ENCODE peak calls at places on chromosomes 16 and 17, in nine cellular contexts. Y is MM.1S; S is Peyer's patch; I is upper lobe of right lung; G is IMR-90; X is trophoblast cell; N is PC-3; U is CD8-positive, alpha-beta T cell; C is BE2C. J is an unnamed sample.

GRCh38 chr16:70380205-70380918 is 33.7 kb downstream of the DDX19A start:
- DNase-seq in Y (peak; percentile 77), S (peak; percentile 54), I (peak; percentile 80), G (peak; percentile 82), X (peak; percentile 92), N (peak; percentile 81), U (peak; percentile 21), C (peak; percentile 51), J (peak; percentile 50)

GRCh38 chr17:7886227-7887037 is 2.2 kb upstream of the CHD3 start:
- DNase-seq in Y (no peak), S (peak; percentile 38), I (no peak), G (peak; percentile 7), X (no peak), N (peak; percentile 25), U (peak; percentile 44), C (peak; percentile 20), J (peak; percentile 53)

GRCh38 chr17:59329558-59330313 is 1.7 kb upstream of the YPEL2 start:
- DNase-seq in Y (peak; percentile 72), S (peak; percentile 61), I (peak; percentile 70), G (peak; percentile 75), X (peak; percentile 85), N (peak; percentile 78), U (no peak), C (peak; percentile 68), J (peak; percentile 56)

GRCh38 chr17:48548687-48549621 is 4.0 kb upstream of the HOXB2 start:
- DNase-seq in Y (no peak), S (no peak), I (no peak), G (peak; percentile 29), X (no peak), N (no peak), U (no peak), C (no peak), J (no peak)

GRCh38 chr16:12259258-12259657 is 282.7 kb downstream of the SNX29 start:
- DNase-seq in Y (no peak), S (no peak), I (no peak), G (no peak), X (no peak), N (no peak), U (no peak), C (no peak), J (no peak)

GRCh38 chr16:3364774-3365427 is 9.2 kb downstream of the OR2C1 start:
- DNase-seq in Y (peak; percentile 93), S (peak; percentile 70), I (peak; percentile 92), G (peak; percentile 95), X (peak; percentile 80), N (peak; percentile 90), U (peak; percentile 68), C (peak; percentile 98), J (peak; percentile 91)

GRCh38 chr17:65035191-65035590 is 21.3 kb downstream of the GNA13 start:
- DNase-seq in Y (no peak), S (no peak), I (no peak), G (no peak), X (no peak), N (no peak), U (no peak), C (no peak), J (no peak)

GRCh38 chr16:57781741-57782606 is 20.3 kb downstream of the KIFC3 start:
- DNase-seq in Y (no peak), S (no peak), I (no peak), G (peak; percentile 43), X (no peak), N (no peak), U (no peak), C (no peak), J (no peak)

GRCh38 chr16:27322858-27323780 is 9.3 kb downstream of the IL4R start:
- DNase-seq in Y (no peak), S (no peak), I (no peak), G (no peak), X (peak; percentile 93), N (peak; percentile 80), U (no peak), C (no peak), J (peak; percentile 77)
- H3K4me1 ChIP-seq in Y (no peaks in the 10 kb centered on the region), S (peaks cover 5% of the 10 kb centered on the region), I (peaks cover 92% of the 10 kb centered on the region), G (peaks cover 31% of the 10 kb centered on the region), X (peaks cover 40% of the 10 kb centered on the region), N (peaks cover 63% of the 10 kb centered on the region), U (peaks cover 70% of the 10 kb centered on the region), C (no peaks in the 10 kb centered on the region), J (peaks cover 71% of the 10 kb centered on the region)

GRCh38 chr16:50276128-50276444 is 9.7 kb downstream of the ADCY7 start:
- DNase-seq in Y (no peak), S (no peak), I (peak; percentile 55), G (no peak), X (no peak), N (no peak), U (no peak), C (peak; percentile 4), J (no peak)

GRCh38 chr16:50278251-50278650 is 11.9 kb downstream of the ADCY7 start:
- DNase-seq in Y (no peak), S (no peak), I (no peak), G (no peak), X (no peak), N (no peak), U (no peak), C (no peak), J (no peak)

GRCh38 chr16:50274771-50275415 is 8.5 kb downstream of the ADCY7 start:
- DNase-seq in Y (peak; percentile 46), S (no peak), I (peak; percentile 41), G (no peak), X (no peak), N (no peak), U (no peak), C (peak; percentile 4), J (peak; percentile 47)

GRCh38 chr16:50275428-50276127 is 9.2 kb downstream of the ADCY7 start:
- DNase-seq in Y (peak; percentile 24), S (no peak), I (peak; percentile 30), G (no peak), X (no peak), N (no peak), U (no peak), C (no peak), J (no peak)

DNA sequence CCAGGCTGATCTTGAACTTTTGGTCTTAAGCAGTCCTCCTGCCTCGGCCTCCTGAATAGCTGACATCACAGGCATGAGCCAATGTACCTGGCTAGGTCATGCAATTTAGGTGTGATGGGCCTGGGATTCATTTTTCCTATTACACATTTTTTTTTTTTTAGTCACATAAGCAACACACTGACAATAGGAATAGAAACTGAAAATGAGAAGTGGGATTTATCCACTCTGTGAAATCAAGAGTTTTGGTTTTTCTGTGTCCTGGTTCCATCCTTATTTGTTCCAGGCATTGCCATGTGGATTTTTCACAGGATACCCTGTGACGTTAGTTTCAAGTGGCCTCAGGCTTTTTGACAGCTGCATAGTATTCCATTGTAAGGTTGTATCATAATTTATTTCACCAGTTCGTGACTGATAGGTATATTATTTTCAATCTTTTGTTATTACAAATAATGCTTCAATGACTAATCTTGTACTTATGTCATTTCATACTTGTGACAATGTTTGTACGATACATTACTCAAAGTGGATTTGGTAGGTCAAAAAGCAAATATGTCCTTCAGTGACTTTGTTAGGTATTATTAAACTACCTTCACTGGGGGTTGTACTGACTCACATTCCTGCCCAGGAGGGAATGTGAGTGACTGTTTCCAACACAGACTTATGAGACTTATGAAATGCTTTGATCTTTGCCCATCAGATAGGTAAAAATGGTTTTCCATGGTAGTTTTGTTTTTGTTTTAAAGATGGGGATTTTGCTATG is 10.6 kb downstream of the ADCY7 start:
- DNase-seq in Y (no peak), S (no peak), I (no peak), G (no peak), X (peak; percentile 53), N (peak; percentile 77), U (no peak), C (no peak), J (no peak)
- H3K4me1 ChIP-seq in Y (peaks cover 50% of the 10 kb centered on the region), S (no peaks in the 10 kb centered on the region), I (peaks cover 14% of the 10 kb centered on the region), G (no peaks in the 10 kb centered on the region), X (peaks cover 4% of the 10 kb centered on the region), N (no peaks in the 10 kb centered on the region), U (peaks cover 97% of the 10 kb centered on the region), C (no peaks in the 10 kb centered on the region), J (peaks cover 21% of the 10 kb centered on the region)

GRCh38 chr16:85602402-85602801 is 10.7 kb upstream of the GSE1 start:
- DNase-seq in Y (no peak), S (no peak), I (no peak), G (no peak), X (no peak), N (no peak), U (no peak), C (no peak), J (no peak)

GRCh38 chr16:85601730-85602401 is 11.3 kb upstream of the GSE1 start:
- DNase-seq in Y (no peak), S (no peak), I (no peak), G (peak; percentile 24), X (peak; percentile 25), N (no peak), U (no peak), C (peak; percentile 64), J (no peak)

GRCh38 chr16:85600905-85601639 is 12.1 kb upstream of the GSE1 start:
- DNase-seq in Y (no peak), S (no peak), I (no peak), G (no peak), X (no peak), N (no peak), U (no peak), C (no peak), J (no peak)

GRCh38 chr16:85604145-85604705 is 8.9 kb upstream of the GSE1 start:
- DNase-seq in Y (no peak), S (no peak), I (no peak), G (no peak), X (no peak), N (no peak), U (no peak), C (no peak), J (no peak)

DNA sequence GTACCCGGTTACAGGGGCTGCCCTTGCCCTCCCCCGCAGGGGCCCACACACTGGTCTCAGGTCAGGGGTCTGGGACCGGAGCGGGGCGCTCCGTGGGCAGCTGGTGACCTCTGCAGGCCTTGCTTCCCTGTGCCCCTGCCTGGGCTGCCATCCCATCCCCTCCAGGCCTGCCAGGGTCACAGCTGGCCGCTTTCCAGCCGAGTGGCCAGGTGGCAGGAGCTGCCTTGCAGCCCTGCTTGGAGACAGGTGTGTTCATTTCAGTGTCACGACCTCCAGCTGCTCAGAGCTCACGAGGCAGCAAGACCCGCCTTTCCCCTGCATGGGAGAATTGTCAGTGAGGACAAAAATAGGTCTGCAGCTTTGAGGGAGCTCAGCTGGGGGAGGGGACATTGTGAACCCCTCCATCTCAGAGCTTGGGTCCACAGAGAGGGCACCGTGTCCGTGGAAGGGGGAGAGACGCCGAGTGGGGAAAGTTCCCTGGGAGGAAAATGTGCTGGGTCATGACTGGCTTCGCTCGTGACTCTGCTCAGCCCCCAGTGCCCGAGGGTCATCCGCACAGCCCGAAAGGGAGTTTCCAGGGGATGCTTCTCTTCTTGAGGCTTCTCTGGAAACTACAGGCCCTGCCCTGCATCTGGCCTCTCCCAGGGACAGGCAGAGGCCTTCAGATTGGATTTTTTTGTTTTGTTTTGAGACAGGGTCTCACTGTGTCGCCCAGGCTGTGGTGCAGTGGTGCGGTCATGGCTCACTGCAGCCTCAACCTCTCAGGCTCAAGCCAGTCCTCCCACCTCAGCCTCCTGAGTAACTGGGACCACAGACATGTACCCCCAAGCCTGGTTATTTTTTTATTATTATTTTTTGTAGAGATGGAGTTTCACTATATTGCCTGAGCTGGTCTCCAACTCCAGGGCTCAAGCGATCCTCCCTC is 10.0 kb upstream of the GSE1 start:
- DNase-seq in Y (no peak), S (no peak), I (no peak), G (no peak), X (peak; percentile 14), N (no peak), U (no peak), C (no peak), J (no peak)
- H3K4me1 ChIP-seq in Y (no peaks in the 10 kb centered on the region), S (no peaks in the 10 kb centered on the region), I (peaks cover 35% of the 10 kb centered on the region), G (peaks cover 7% of the 10 kb centered on the region), X (peaks cover 19% of the 10 kb centered on the region), N (no peaks in the 10 kb centered on the region), U (peaks cover 12% of the 10 kb centered on the region), C (peaks cover 62% of the 10 kb centered on the region), J (peaks cover 47% of the 10 kb centered on the region)

GRCh38 chr16:48617104-48617503 is 7.1 kb upstream of the N4BP1 start:
- DNase-seq in Y (no peak), S (no peak), I (no peak), G (no peak), X (no peak), N (no peak), U (no peak), C (no peak), J (no peak)

GRCh38 chr16:48616571-48616970 is 6.6 kb upstream of the N4BP1 start:
- DNase-seq in Y (no peak), S (no peak), I (no peak), G (no peak), X (no peak), N (no peak), U (no peak), C (no peak), J (no peak)

GRCh38 chr16:48612621-48613020 is 2.6 kb upstream of the N4BP1 start:
- DNase-seq in Y (peak; percentile 33), S (no peak), I (no peak), G (no peak), X (no peak), N (no peak), U (no peak), C (no peak), J (no peak)

GRCh38 chr16:48613061-48613957 is 3.3 kb upstream of the N4BP1 start:
- DNase-seq in Y (peak; percentile 58), S (peak; percentile 57), I (no peak), G (peak; percentile 90), X (peak; percentile 64), N (peak; percentile 42), U (peak; percentile 53), C (no peak), J (no peak)

DNA sequence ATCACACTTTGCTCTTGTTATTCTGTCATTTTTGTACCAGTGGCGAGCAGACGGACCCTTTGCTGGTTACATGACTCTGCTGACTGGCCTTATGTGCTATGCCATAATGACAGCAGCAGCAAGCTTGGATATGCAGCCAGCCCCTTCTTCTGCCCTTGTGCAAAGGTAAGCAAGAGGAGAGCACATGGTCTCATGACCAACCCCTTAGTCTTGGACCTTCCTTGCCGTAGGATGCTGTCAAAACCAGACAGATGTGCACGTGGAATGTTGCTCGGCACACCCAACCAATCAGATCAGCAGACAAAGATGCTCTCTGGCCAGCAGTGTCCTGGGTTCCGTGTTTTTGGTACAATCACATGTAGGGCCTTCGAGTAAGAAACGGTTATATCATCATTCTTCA is 4.8 kb upstream of the N4BP1 start:
- DNase-seq in Y (no peak), S (no peak), I (no peak), G (no peak), X (no peak), N (no peak), U (no peak), C (no peak), J (no peak)
- H3K4me1 ChIP-seq in Y (peaks cover 28% of the 10 kb centered on the region), S (peaks cover 3% of the 10 kb centered on the region), I (peaks cover 45% of the 10 kb centered on the region), G (peaks cover 6% of the 10 kb centered on the region), X (no peaks in the 10 kb centered on the region), N (peaks cover 7% of the 10 kb centered on the region), U (peaks cover 38% of the 10 kb centered on the region), C (no peaks in the 10 kb centered on the region), J (peaks cover 10% of the 10 kb centered on the region)

J was measured in mucosa of descending colon.